ENCODE peak calls at places on chromosomes 13 and 19, in five cellular contexts. K is GM12878; X is effector memory CD4-positive, alpha-beta T cell; J is CD8-positive, alpha-beta memory T cell; T is left ventricle myocardium inferior. A is an unnamed sample.

GRCh38 chr13:102517959-102518358 is 78.8 kb upstream of the TPP2 start:
- DNase-seq in K (no peak), X (no peak), T (no peak), J (no peak), A (no peak)

GRCh38 chr13:76894401-76895110 is 8.4 kb upstream of the KCTD12 start:
- DNase-seq in J (no peak), X (no peak), T (no peak), K (no peak), A (no peak)

GRCh38 chr13:101514100-101514499 is 61.6 kb downstream of the ITGBL1 start:
- DNase-seq in K (no peak), X (no peak), J (no peak), T (no peak), A (no peak)

GRCh38 chr13:26561636-26562537 is 4.4 kb downstream of the WASF3 start:
- DNase-seq in T (no peak), J (no peak), X (no peak), K (no peak), A (no peak)

GRCh38 chr13:39930544-39931444 is 275.3 kb downstream of the COG6 start:
- DNase-seq in J (no peak), T (no peak), X (no peak), K (no peak), A (peak)

GRCh38 chr13:100176781-100177389 is 88.0 kb downstream of the PCCA start:
- DNase-seq in J (no peak), T (no peak), X (no peak), K (no peak), A (no peak)

GRCh38 chr13:95485045-95485517 is 67.4 kb upstream of the CLDN10 start:
- DNase-seq in K (no peak), T (no peak), J (no peak), X (no peak), A (no peak)

GRCh38 chr13:98571955-98572662 is 4.8 kb downstream of the STK24 start:
- DNase-seq in J (no peak), K (no peak), T (no peak), X (peak), A (peak)

GRCh38 chr19:3855321-3855720 is 13.5 kb downstream of the ZFR2 start:
- DNase-seq in J (no peak), X (no peak), T (no peak), K (no peak), A (no peak)

GRCh38 chr13:32955881-32956594 is 60.2 kb upstream of the KL start:
- DNase-seq in X (no peak), K (no peak), J (no peak), T (no peak), A (no peak)

GRCh38 chr19:30229524-30230174 is 142.5 kb upstream of the ZNF536 start:
- DNase-seq in K (no peak), X (no peak), T (no peak), J (no peak), A (no peak)

GRCh38 chr19:7004313-7004931 is 16.8 kb downstream of the MBD3L2B start:
- DNase-seq in J (no peak), X (no peak), K (no peak), T (no peak), A (peak)

GRCh38 chr13:73056054-73056962 is 2.5 kb upstream of the KLF5 start:
- DNase-seq in T (no peak), K (no peak), X (no peak), J (no peak), A (no peak)

GRCh38 chr19:16293133-16294085 is 31.2 kb upstream of the KLF2 start:
- DNase-seq in K (no peak), X (no peak), T (peak), J (no peak), A (no peak)

GRCh38 chr19:4914736-4915501 is 5.6 kb downstream of the UHRF1 start:
- DNase-seq in X (peak), T (no peak), K (no peak), J (peak), A (no peak)

GRCh38 chr19:11169896-11170678 is 14.5 kb upstream of the SPC24 start:
- DNase-seq in J (no peak), K (no peak), T (no peak), X (no peak), A (no peak)

GRCh38 chr13:30375436-30375835 is 46.9 kb upstream of the UBE2L5 start:
- DNase-seq in J (no peak), T (no peak), X (no peak), K (no peak), A (no peak)

GRCh38 chr19:6060600-6061391 is 49.5 kb downstream of the RFX2 start:
- DNase-seq in X (peak), T (no peak), J (peak), K (no peak), A (no peak)

GRCh38 chr19:54439174-54439851 is 9.7 kb upstream of the LENG8 start:
- DNase-seq in X (no peak), K (no peak), T (no peak), J (no peak), A (no peak)

GRCh38 chr19:51480590-51480989 is 2.3 kb downstream of the CEACAM18 start:
- DNase-seq in T (no peak), K (no peak), J (no peak), X (no peak), A (no peak)

GRCh38 chr13:49298903-49299605 is 51.3 kb downstream of the CDADC1 start:
- DNase-seq in J (no peak), T (no peak), K (no peak), X (no peak), A (no peak)

GRCh38 chr19:51394045-51394836 is 3.9 kb upstream of the C19orf84 start:
- DNase-seq in T (peak), J (peak), K (peak), X (peak), A (peak)

GRCh38 chr13:41061914-41062837 is 867 bp downstream of the WBP4 start:
- DNase-seq in K (no peak), X (no peak), J (no peak), T (no peak), A (no peak)

GRCh38 chr13:70249332-70250064 is 141.2 kb upstream of the KLHL1 start:
- DNase-seq in K (no peak), T (no peak), X (no peak), J (no peak), A (no peak)

GRCh38 chr13:27573265-27573664 is 47.1 kb downstream of the LNX2 start:
- DNase-seq in T (no peak), K (no peak), J (no peak), X (no peak), A (no peak)

GRCh38 chr19:460877-461609 is at the start of gene SHC2:
- DNase-seq in K (no peak), T (peak), X (no peak), J (no peak), A (no peak)

GRCh38 chr13:35646061-35646774 is 169.7 kb upstream of the MAB21L1 start:
- DNase-seq in T (no peak), X (no peak), K (no peak), J (no peak), A (no peak)

GRCh38 chr19:35734273-35734672 is 8.0 kb downstream of the IGFLR1 start:
- DNase-seq in X (no peak), J (no peak), T (no peak), K (no peak), A (no peak)

GRCh38 chr13:35771898-35772297 is 295.4 kb upstream of the MAB21L1 start:
- DNase-seq in J (no peak), K (no peak), X (no peak), T (no peak), A (no peak)

GRCh38 chr19:8001651-8001994 is 3.8 kb downstream of the ELAVL1 start:
- DNase-seq in T (no peak), K (no peak), X (no peak), J (no peak), A (no peak)

GRCh38 chr19:8004001-8004400 is 1.4 kb downstream of the ELAVL1 start:
- DNase-seq in K (no peak), T (no peak), J (no peak), X (no peak), A (no peak)

GRCh38 chr19:8004723-8005513 is 523 bp downstream of the ELAVL1 start:
- DNase-seq in K (no peak), X (peak), T (no peak), J (no peak), A (peak)

GRCh38 chr19:8001995-8002849 is 3.2 kb downstream of the ELAVL1 start:
- DNase-seq in T (peak), X (peak), K (peak), J (peak), A (peak)

GRCh38 chr19:8005534-8006256 is at the start of gene ELAVL1:
- DNase-seq in X (peak), K (no peak), J (peak), T (peak), A (peak)
- H3K4me3 ChIP-seq in X (peak), K (peak), J (peak), T (peak), A (peak)

DNA sequence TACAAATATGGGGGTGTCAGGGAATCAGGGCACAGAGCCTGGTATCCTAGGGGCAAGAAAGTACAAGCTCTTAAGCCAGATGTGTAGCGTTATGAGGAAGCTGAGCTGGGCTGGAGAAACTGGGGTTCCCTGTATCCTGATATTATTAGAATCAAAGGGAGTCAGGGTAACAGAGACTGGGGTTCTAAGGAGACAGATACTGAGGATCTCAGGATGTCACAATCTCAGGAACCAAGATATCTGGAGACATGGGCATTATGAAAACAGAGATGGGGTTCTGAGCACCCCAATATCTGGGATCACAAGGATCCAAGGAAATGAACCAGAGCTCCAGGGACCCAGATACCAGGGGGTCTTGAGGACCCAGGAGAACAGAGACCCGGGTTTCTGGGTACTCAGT is 810 bp downstream of the BCL3 start:
- DNase-seq in X (no peak), T (no peak), K (no peak), J (no peak), A (no peak)
- H3K4me3 ChIP-seq in X (peak), T (peak), K (peak), J (peak), A (no peak)

DNA sequence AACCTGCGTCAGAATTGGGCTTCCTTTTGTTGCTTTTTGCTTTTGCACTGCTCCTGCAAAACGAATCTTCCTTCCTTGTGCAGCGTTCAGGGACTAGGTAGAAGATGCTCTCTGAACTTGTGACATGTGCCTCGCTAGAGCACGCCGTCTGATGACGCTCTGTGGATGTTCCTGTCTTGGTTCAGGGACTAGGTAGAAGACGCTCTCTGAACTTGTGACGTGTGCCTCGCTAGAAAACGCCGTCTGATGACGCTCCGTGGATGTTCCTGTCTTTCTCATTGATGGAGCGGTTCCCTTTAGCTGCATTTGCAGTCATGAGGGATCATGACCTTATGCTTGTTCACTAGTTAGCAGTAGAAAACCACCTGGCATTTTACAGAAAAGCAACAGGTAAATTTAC is 154.0 kb downstream of the SOX1 start:
- DNase-seq in T (no peak), X (no peak), J (no peak), K (no peak), A (no peak)
- H3K4me3 ChIP-seq in T (no peak), X (no peak), J (no peak), K (no peak), A (no peak)

DNA sequence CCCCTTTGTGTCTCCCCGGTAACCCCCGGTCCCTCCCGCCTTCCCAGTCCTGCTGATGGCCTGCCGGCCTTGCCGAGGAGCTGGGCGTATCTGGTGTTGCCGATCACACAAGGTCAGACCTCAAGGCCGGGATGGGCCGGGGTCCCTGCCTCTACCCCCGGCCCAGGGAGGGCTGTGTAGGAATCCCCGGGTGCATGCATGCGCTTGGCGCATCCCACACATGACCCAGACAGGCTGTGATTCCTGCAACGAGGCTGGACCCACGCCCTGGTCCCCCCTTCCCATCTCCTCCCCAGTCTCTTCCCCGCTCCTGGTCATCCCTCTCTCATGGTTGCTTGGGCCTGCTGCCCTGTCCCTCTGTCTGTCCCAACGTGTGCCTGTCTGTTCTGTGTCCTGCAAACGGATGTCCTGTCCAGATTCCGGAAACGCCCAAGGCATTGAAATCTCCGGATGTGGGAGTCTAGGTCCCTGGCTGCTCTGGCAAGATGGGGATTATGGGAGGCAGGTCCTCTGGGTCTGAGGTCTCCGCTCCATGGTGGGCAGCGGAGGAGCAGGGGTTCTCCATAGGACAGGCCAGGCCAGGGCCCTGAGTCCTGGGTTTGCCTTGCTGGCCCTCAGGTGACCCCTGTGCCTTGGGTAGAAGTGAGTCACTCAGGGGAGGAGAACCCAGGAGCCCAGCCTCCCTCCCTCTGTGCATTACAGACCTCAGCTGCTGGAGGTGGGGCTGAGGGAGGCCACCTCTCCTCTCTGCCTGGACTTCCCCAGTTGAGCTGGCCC is 1.6 kb downstream of the PKN1 start:
- DNase-seq in T (peak), K (no peak), X (no peak), J (no peak), A (no peak)
- H3K4me3 ChIP-seq in T (peak), K (peak), X (no peak), J (peak), A (peak)

DNA sequence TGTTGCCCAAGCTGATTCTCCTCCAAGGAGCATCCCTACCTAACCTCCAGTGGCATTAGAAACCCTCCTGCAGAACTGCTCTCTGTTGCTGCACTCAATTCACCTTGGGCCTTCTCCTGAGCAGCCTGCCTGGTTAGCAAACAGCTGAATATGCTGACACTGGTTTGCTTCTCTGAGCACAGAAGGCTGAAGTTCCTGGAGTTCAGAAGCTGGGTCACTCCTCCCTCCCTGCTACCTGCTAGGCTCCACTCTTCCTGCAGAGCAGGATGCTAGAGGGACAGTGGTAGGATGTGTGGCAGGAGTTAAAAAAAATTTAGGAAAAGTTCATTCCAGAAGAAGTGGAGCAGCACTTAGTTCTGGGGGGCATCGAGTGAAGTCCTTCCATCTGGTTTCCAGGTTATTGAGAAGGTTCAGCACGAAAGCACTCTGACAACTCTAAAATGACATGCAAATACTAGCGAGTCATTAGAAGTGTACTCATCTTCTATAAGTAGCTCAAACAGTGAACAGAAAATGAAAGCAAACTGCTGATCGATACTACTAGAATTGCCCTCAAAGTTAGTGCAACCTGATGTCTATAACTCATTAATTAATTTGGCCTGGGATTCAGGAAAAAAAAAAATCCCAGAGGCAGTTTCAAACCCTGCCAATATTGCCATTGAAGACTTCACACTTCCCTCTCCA is 293.7 kb downstream of the POU4F1 start:
- DNase-seq in X (no peak), J (no peak), T (no peak), K (no peak), A (no peak)
- H3K4me3 ChIP-seq in X (no peak), J (no peak), T (no peak), K (no peak), A (no peak)

DNA sequence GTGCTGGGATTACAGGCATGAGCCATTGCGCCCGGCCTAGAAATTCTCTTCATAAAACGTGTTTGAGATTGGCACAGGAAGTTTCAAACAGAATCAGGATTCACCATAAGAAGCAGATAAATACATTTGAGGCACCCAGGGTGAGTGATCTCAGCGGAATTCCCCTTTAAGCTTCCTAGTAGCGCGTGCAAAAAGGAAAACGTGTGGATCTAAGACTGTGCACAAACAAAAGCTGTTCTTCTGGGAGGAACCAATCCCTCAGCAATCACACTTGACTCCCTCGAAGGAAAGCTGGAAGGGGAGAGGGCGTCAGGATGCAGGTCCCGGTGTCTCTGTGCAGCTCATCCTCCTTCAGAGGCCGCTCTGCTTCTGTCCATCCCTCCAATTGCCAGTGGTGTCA is 15.5 kb downstream of the MCF2L start:
- DNase-seq in J (no peak), K (no peak), T (no peak), X (no peak), A (no peak)
- H3K4me3 ChIP-seq in J (no peak), K (no peak), T (peak), X (no peak), A (no peak)

GRCh38 chr13:74434782-74435181 is 300.6 kb upstream of the KLF12 start:
- DNase-seq in T (no peak), K (no peak), X (no peak), J (no peak), A (no peak)
- H3K4me3 ChIP-seq in T (no peak), K (no peak), X (no peak), J (no peak), A (no peak)